ENCODE peak calls at places on chromosomes 12 and 14, in ten cellular contexts. W is uterus, X is Caco-2, L is IMR-90, H is GM23338, C is left lung, Z is lower lobe of right lung, P is heart left ventricle, N is right atrium auricular region, T is left ventricle myocardium inferior. V is an unnamed sample. For H3K4me1, the result is how much of the 10 kb centered on the place peaks cover.

GRCh38 chr12:78087363-78087675 is 256.6 kb downstream of the NAV3 start:
- DNase-seq in W (no peak), X (no peak), L (peak), H (no peak), C (no peak), Z (no peak), P (no peak), N (no peak), T (no peak), V (no peak)

GRCh38 chr14:79856357-79856756 is 354.9 kb downstream of the DIO2 start:
- DNase-seq in W (no peak), X (no peak), L (peak), H (no peak), C (no peak), Z (no peak), P (no peak), N (no peak), T (no peak), V (no peak)

GRCh38 chr14:100783630-100784321 is 42.1 kb upstream of the MEG3 start:
- DNase-seq in W (no peak), X (no peak), L (no peak), H (no peak), C (no peak), Z (no peak), P (no peak), N (no peak), T (no peak), V (peak)

GRCh38 chr12:43836455-43836989 is 641 bp downstream of the TMEM117 start:
- DNase-seq in W (no peak), X (peak), L (peak), H (no peak), C (no peak), Z (no peak), P (no peak), N (no peak), T (no peak), V (no peak)

GRCh38 chr14:37179896-37180502 is 7.6 kb upstream of the SLC25A21 start:
- DNase-seq in W (no peak), X (no peak), L (peak), H (no peak), C (no peak), Z (no peak), P (no peak), N (no peak), T (no peak), V (no peak)

GRCh38 chr12:27807063-27807703 is 27.1 kb upstream of the MANSC4 start:
- DNase-seq in W (no peak), X (no peak), L (no peak), H (peak), C (no peak), Z (no peak), P (no peak), N (no peak), T (no peak), V (no peak)

GRCh38 chr14:22976620-22977433 is 5.5 kb downstream of the AJUBA start:
- DNase-seq in W (no peak), X (peak), L (peak), H (peak), C (no peak), Z (no peak), P (no peak), N (no peak), T (no peak), V (no peak)

GRCh38 chr14:73457050-73457934 is 1.1 kb downstream of the NUMB start:
- DNase-seq in W (no peak), X (peak), L (peak), H (peak), C (peak), Z (peak), P (peak), N (no peak), T (peak), V (peak)

GRCh38 chr12:68178774-68179439 is 19.4 kb upstream of the IFNG start:
- DNase-seq in W (no peak), X (no peak), L (no peak), H (no peak), C (no peak), Z (no peak), P (no peak), N (no peak), T (no peak), V (no peak)

GRCh38 chr14:89373185-89373584 is 43.8 kb downstream of the FOXN3 start:
- DNase-seq in W (no peak), X (no peak), L (no peak), H (no peak), C (no peak), Z (no peak), P (no peak), N (no peak), T (no peak), V (no peak)

GRCh38 chr14:21103165-21103709 is 2.4 kb downstream of the TMEM253 start:
- DNase-seq in W (no peak), X (no peak), L (no peak), H (peak), C (no peak), Z (no peak), P (no peak), N (no peak), T (no peak), V (no peak)

GRCh38 chr12:38662851-38663250 is 242.5 kb downstream of the CPNE8 start:
- DNase-seq in W (no peak), X (no peak), L (no peak), H (no peak), C (no peak), Z (no peak), P (no peak), N (no peak), T (no peak), V (no peak)

GRCh38 chr12:4119157-4119761 is 154.3 kb upstream of the CCND2 start:
- DNase-seq in W (no peak), X (no peak), L (no peak), H (no peak), C (no peak), Z (no peak), P (no peak), N (peak), T (no peak), V (no peak)

GRCh38 chr14:74289801-74290200 is 12.9 kb downstream of the ABCD4 start:
- DNase-seq in W (no peak), X (no peak), L (no peak), H (no peak), C (no peak), Z (no peak), P (no peak), N (no peak), T (no peak), V (no peak)

GRCh38 chr12:79327465-79327864 is 363.3 kb downstream of the PAWR start:
- DNase-seq in W (no peak), X (no peak), L (no peak), H (no peak), C (no peak), Z (no peak), P (no peak), N (no peak), T (no peak), V (no peak)

GRCh38 chr12:64531665-64532334 is 78.5 kb upstream of the RASSF3 start:
- DNase-seq in W (no peak), X (no peak), L (no peak), H (peak), C (no peak), Z (no peak), P (no peak), N (no peak), T (no peak), V (no peak)

GRCh38 chr12:116674643-116675183 is 63.2 kb downstream of the SPRING1 start:
- DNase-seq in W (no peak), X (no peak), L (peak), H (no peak), C (no peak), Z (no peak), P (no peak), N (no peak), T (no peak), V (no peak)

GRCh38 chr14:92961567-92961855 is 38.6 kb downstream of the CHGA start:
- DNase-seq in W (no peak), X (no peak), L (no peak), H (no peak), C (peak), Z (no peak), P (no peak), N (no peak), T (peak), V (peak)

GRCh38 chr12:50040657-50041056 is 15.4 kb upstream of the RACGAP1 start:
- DNase-seq in W (no peak), X (no peak), L (no peak), H (no peak), C (no peak), Z (no peak), P (no peak), N (no peak), T (no peak), V (peak)

GRCh38 chr12:30694971-30695326 is 720 bp downstream of the IPO8 start:
- DNase-seq in W (peak), X (peak), L (peak), H (peak), C (peak), Z (peak), P (peak), N (no peak), T (no peak), V (peak)

GRCh38 chr12:12810507-12811143 is 2.5 kb upstream of the DDX47 start:
- DNase-seq in W (no peak), X (peak), L (no peak), H (peak), C (no peak), Z (no peak), P (no peak), N (peak), T (no peak), V (no peak)

GRCh38 chr14:103232831-103233319 is 101.2 kb upstream of the EIF5 start:
- DNase-seq in W (no peak), X (no peak), L (no peak), H (no peak), C (no peak), Z (no peak), P (no peak), N (no peak), T (no peak), V (no peak)

GRCh38 chr12:26723379-26724308 is 109.3 kb downstream of the ITPR2 start:
- DNase-seq in W (no peak), X (no peak), L (peak), H (no peak), C (no peak), Z (no peak), P (no peak), N (no peak), T (no peak), V (no peak)

GRCh38 chr12:80861636-80862378 is 75.9 kb downstream of the LIN7A start:
- DNase-seq in W (no peak), X (no peak), L (peak), H (no peak), C (no peak), Z (no peak), P (no peak), N (no peak), T (no peak), V (no peak)

GRCh38 chr12:91225316-91225715 is 42.7 kb upstream of the DCN start:
- DNase-seq in W (no peak), X (no peak), L (peak), H (no peak), C (no peak), Z (no peak), P (no peak), N (no peak), T (no peak), V (no peak)

GRCh38 chr12:123115409-123116111 is 35.3 kb downstream of the PITPNM2 start:
- DNase-seq in W (peak), X (no peak), L (peak), H (no peak), C (no peak), Z (no peak), P (peak), N (peak), T (peak), V (no peak)

GRCh38 chr12:10756194-10756593 is 33.1 kb upstream of the YBX3 start:
- DNase-seq in W (no peak), X (no peak), L (no peak), H (no peak), C (no peak), Z (no peak), P (no peak), N (no peak), T (no peak), V (no peak)

GRCh38 chr12:14396071-14396470 is 30.6 kb downstream of the ATF7IP start:
- DNase-seq in W (no peak), X (no peak), L (peak), H (no peak), C (no peak), Z (no peak), P (no peak), N (no peak), T (no peak), V (no peak)

GRCh38 chr14:106875503-106875902 is 1349.1 kb downstream of the TMEM121 start:
- DNase-seq in W (no peak), X (peak), L (no peak), H (no peak), C (peak), Z (no peak), P (no peak), N (no peak), T (peak), V (peak)

GRCh38 chr14:38389666-38390065 is 133.8 kb upstream of the CLEC14A start:
- DNase-seq in W (no peak), X (no peak), L (peak), H (no peak), C (no peak), Z (no peak), P (no peak), N (no peak), T (no peak), V (no peak)

GRCh38 chr12:10982244-10982643 is 4.5 kb downstream of the TAS2R50 start:
- DNase-seq in W (no peak), X (no peak), L (no peak), H (no peak), C (no peak), Z (no peak), P (no peak), N (no peak), T (no peak), V (no peak)

GRCh38 chr12:104263580-104264358 is 39.8 kb upstream of the EID3 start:
- DNase-seq in W (no peak), X (no peak), L (peak), H (no peak), C (no peak), Z (no peak), P (no peak), N (peak), T (no peak), V (no peak)

GRCh38 chr12:54135621-54136027 is 53.2 kb downstream of the SMUG1 start:
- DNase-seq in W (no peak), X (peak), L (no peak), H (no peak), C (no peak), Z (no peak), P (no peak), N (no peak), T (no peak), V (no peak)

GRCh38 chr14:85527006-85527405 is 2.9 kb upstream of the FLRT2 start:
- DNase-seq in W (no peak), X (no peak), L (peak), H (no peak), C (no peak), Z (no peak), P (no peak), N (no peak), T (no peak), V (no peak)

GRCh38 chr12:47286676-47287075 is 206.9 kb upstream of the AMIGO2 start:
- DNase-seq in W (no peak), X (peak), L (no peak), H (peak), C (no peak), Z (no peak), P (no peak), N (no peak), T (no peak), V (no peak)

GRCh38 chr12:34298176-34298970 is 276.1 kb downstream of the ALG10 start:
- DNase-seq in W (no peak), X (no peak), L (no peak), H (no peak), C (peak), Z (peak), P (no peak), N (no peak), T (no peak), V (peak)
- H3K4me1 ChIP-seq in W (under half), X (under half), L (under half), H (under half), C (under half), Z (under half), P (under half), N (under half), T (under half), V (under half)

GRCh38 chr12:118357327-118358007 is 15.2 kb downstream of the TAOK3 start:
- DNase-seq in W (no peak), X (no peak), L (peak), H (no peak), C (no peak), Z (no peak), P (peak), N (no peak), T (no peak), V (no peak)
- H3K4me1 ChIP-seq in W (under half), X (under half), L (under half), H (under half), C (half or more), Z (half or more), P (under half), N (under half), T (under half), V (half or more)

GRCh38 chr12:132427177-132427725 is 62.7 kb upstream of the FBRSL1 start:
- DNase-seq in W (no peak), X (no peak), L (no peak), H (no peak), C (no peak), Z (no peak), P (no peak), N (no peak), T (no peak), V (no peak)

GRCh38 chr12:132429122-132429931 is 60.6 kb upstream of the FBRSL1 start:
- DNase-seq in W (no peak), X (no peak), L (no peak), H (peak), C (peak), Z (no peak), P (no peak), N (no peak), T (no peak), V (no peak)

GRCh38 chr12:132427999-132428871 is 61.7 kb upstream of the FBRSL1 start:
- DNase-seq in W (no peak), X (no peak), L (no peak), H (no peak), C (peak), Z (no peak), P (no peak), N (no peak), T (no peak), V (no peak)

GRCh38 chr12:132429932-132430643 is 59.9 kb upstream of the FBRSL1 start:
- DNase-seq in W (no peak), X (peak), L (no peak), H (peak), C (peak), Z (peak), P (no peak), N (no peak), T (no peak), V (peak)

DNA sequence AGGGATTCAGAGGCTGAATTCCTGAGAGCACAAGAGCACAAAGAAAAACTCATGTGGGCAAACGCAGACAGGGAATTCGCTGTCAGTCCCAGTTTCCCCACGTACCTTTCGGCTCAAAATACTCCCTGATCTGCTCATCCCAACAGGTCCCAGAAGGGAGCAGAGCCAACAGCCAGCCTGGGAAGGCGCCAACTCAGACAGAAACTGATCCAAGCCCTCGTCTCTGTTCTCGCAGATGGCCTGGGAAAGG is 61.2 kb upstream of the FBRSL1 start:
- DNase-seq in W (no peak), X (no peak), L (no peak), H (no peak), C (no peak), Z (no peak), P (no peak), N (no peak), T (no peak), V (no peak)
- H3K4me1 ChIP-seq in W (under half), X (under half), L (under half), H (under half), C (under half), Z (under half), P (under half), N (under half), T (under half), V (half or more)

GRCh38 chr14:54603362-54603761 is 36.4 kb downstream of the SAMD4A start:
- DNase-seq in W (no peak), X (no peak), L (peak), H (no peak), C (no peak), Z (no peak), P (no peak), N (no peak), T (no peak), V (no peak)
- H3K4me1 ChIP-seq in W (under half), X (under half), L (under half), H (under half), C (under half), Z (under half), P (half or more), N (under half), T (half or more), V (under half)

DNA sequence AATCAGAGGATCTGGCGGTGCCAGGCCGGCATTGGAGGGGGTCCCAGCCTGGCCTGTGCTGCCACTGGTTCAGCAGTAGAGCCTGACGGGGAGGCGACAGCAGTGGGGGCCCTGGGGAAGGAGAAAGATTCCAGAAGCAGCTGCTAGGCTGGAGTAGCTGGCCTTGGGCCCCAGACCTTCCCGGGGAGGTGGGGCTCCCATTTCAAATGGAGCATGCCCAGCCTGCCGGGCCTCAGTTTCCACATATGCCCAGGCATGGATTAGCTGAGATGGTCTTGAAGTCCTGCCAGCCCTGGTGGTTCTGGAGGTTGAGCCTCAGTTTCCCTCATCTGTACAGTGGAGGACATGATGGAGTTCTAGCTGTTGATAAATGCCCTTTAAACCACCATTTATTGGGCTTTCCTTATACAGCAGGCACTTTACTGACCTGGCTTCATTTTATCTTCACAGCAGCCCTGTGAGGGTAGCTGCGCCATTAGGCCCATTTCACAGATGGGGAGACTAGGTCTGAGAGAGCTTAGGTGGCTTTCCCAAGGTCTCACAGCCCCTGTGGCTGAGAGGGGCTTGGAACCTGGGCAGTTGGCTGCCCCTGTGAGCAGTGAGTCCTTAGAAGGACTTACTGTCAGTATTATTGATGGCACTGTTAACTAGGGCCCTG is 21.8 kb downstream of the SH2B3 start:
- DNase-seq in W (no peak), X (no peak), L (no peak), H (no peak), C (no peak), Z (no peak), P (no peak), N (no peak), T (no peak), V (no peak)
- H3K4me1 ChIP-seq in W (under half), X (under half), L (under half), H (under half), C (half or more), Z (half or more), P (half or more), N (half or more), T (half or more), V (half or more)

DNA sequence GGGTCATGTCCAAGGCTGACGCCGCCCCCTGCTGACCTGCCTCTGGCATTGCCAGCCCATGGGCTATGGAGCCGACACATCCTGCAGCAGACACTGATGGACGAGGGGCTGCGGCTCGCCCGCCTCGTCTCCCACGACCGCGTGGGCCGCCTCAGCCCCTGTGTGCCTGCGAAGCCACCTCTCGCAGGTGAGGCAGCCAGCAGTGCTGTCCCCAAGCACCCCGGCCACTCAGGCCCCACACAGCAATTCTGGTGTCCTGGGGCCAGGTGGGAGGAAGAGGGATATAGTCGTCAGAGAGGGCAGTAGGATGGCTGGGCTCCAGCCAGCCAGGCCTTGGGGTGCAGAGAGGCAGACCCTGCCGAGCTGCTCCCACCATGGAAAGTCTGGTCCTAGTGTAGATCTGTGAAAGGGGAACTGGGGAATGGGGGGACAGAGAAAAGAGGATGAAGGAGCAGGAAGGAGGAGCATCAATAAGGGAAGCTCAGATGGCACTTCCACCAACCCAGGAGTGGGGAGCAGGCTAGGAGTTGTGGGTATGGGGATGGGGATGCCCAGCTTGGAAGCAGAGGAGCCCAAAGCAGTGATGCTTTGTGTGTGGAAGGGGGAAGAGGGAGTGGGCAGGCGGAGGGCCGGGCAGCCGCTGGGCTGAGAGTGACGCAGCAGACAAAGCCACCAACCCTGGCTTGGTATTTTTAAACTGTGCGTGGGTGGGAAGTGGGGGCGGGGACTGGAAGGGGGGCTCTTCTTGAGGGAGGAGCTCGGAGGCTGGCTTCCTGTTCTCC is 4.7 kb downstream of the NAB2 start:
- DNase-seq in W (peak), X (peak), L (peak), H (peak), C (peak), Z (peak), P (peak), N (peak), T (peak), V (peak)
- H3K4me1 ChIP-seq in W (under half), X (under half), L (under half), H (under half), C (half or more), Z (under half), P (half or more), N (half or more), T (half or more), V (half or more)

V was measured in spleen.